ENCODE peak calls at places on chromosomes 16 and 17, in seven cellular contexts. N is tibial nerve, E is BJ, X is stomach, V is nephron progenitor cell, G is A549, R is WTC11. M is an unnamed sample.

GRCh38 chr16:71311553-71312158 is 22.5 kb upstream of the CMTR2 start:
- DNase-seq in X (no peak), N (no peak), R (peak), E (no peak), G (peak), V (peak), M (peak)

GRCh38 chr17:10120749-10121148 is 77.7 kb downstream of the GAS7 start:
- DNase-seq in V (no peak), X (no peak), R (no peak), E (no peak), G (no peak), N (no peak), M (no peak)

GRCh38 chr16:15518412-15519351 is 84.3 kb downstream of the BMERB1 start:
- DNase-seq in X (no peak), V (no peak), G (peak), R (no peak), E (no peak), N (peak), M (peak)

GRCh38 chr17:7413346-7413985 is 5.8 kb downstream of the NLGN2 start:
- DNase-seq in V (no peak), X (no peak), G (no peak), E (no peak), N (no peak), R (no peak), M (no peak)

GRCh38 chr17:72296456-72296855 is 175.6 kb downstream of the SOX9 start:
- DNase-seq in V (no peak), N (no peak), R (no peak), E (no peak), X (no peak), G (no peak), M (no peak)

GRCh38 chr16:81616321-81617020 is 162.6 kb upstream of the PLCG2 start:
- DNase-seq in V (peak), G (no peak), X (peak), N (peak), E (no peak), R (peak), M (peak)

GRCh38 chr16:4306439-4307214 is 9.2 kb upstream of the GLIS2 start:
- DNase-seq in G (no peak), N (no peak), R (no peak), E (no peak), X (no peak), V (peak), M (no peak)

GRCh38 chr17:28041844-28042656 is 427 bp upstream of the NLK start:
- DNase-seq in X (no peak), V (no peak), N (no peak), R (no peak), G (no peak), E (no peak), M (no peak)

GRCh38 chr17:18070861-18071340 is 16.8 kb upstream of the DRG2 start:
- DNase-seq in X (no peak), V (peak), N (no peak), G (no peak), E (no peak), R (no peak), M (peak)

GRCh38 chr17:79630821-79631639 is 20.2 kb upstream of the RBFOX3 start:
- DNase-seq in N (no peak), R (peak), G (no peak), X (peak), V (no peak), E (no peak), M (no peak)

GRCh38 chr16:49274936-49275730 is 6.5 kb downstream of the CBLN1 start:
- DNase-seq in X (no peak), V (peak), R (peak), N (no peak), E (no peak), G (no peak), M (no peak)

GRCh38 chr17:72399608-72400487 is 279.0 kb downstream of the SOX9 start:
- DNase-seq in E (no peak), G (peak), X (peak), N (no peak), R (no peak), V (no peak), M (no peak)

GRCh38 chr16:83356266-83356665 is 451.5 kb upstream of the HSBP1 start:
- DNase-seq in X (no peak), V (peak), G (peak), N (peak), R (peak), E (no peak), M (peak)

GRCh38 chr16:50301626-50302471 is 35.5 kb downstream of the ADCY7 start:
- DNase-seq in E (no peak), N (no peak), G (peak), V (no peak), R (no peak), X (no peak), M (no peak)

GRCh38 chr16:81910366-81910885 is 100.8 kb downstream of the SDR42E1 start:
- DNase-seq in R (no peak), E (no peak), N (no peak), V (no peak), G (no peak), X (no peak), M (no peak)

GRCh38 chr17:77388384-77389306 is 247.9 kb downstream of the SEC14L1 start:
- DNase-seq in N (no peak), X (no peak), G (no peak), R (no peak), E (no peak), V (peak), M (no peak)

GRCh38 chr16:88387941-88388627 is 5.3 kb downstream of the ZNF469 start:
- DNase-seq in X (peak), N (no peak), G (peak), E (no peak), V (no peak), R (no peak), M (no peak)

GRCh38 chr16:68385371-68385770 is 62.9 kb downstream of the SMPD3 start:
- DNase-seq in E (no peak), X (no peak), G (no peak), N (no peak), V (no peak), R (no peak), M (no peak)

GRCh38 chr16:86471896-86472295 is 38.4 kb upstream of the FOXF1 start:
- DNase-seq in G (no peak), X (no peak), R (no peak), V (no peak), E (no peak), N (no peak), M (no peak)

GRCh38 chr16:46826618-46827017 is 4.4 kb downstream of the C16orf87 start:
- DNase-seq in E (no peak), G (no peak), N (no peak), R (no peak), X (no peak), V (no peak), M (peak)

GRCh38 chr17:80941743-80942211 is 49.9 kb upstream of the CHMP6 start:
- DNase-seq in N (no peak), V (no peak), X (no peak), R (peak), G (no peak), E (no peak), M (no peak)

GRCh38 chr17:60066576-60066975 is 12.1 kb downstream of the HEATR6 start:
- DNase-seq in E (no peak), G (no peak), V (no peak), X (no peak), R (no peak), N (no peak), M (no peak)

GRCh38 chr17:50381260-50381815 is 8.3 kb downstream of the EME1 start:
- DNase-seq in N (no peak), R (no peak), X (no peak), E (no peak), V (no peak), G (no peak), M (no peak)

GRCh38 chr17:7673239-7673638 is 14.1 kb downstream of the TP53 start:
- DNase-seq in E (no peak), G (peak), R (peak), X (peak), N (no peak), V (peak), M (peak)

GRCh38 chr17:16470302-16470701 is 21.7 kb downstream of the LRRC75A start:
- DNase-seq in E (no peak), R (no peak), V (no peak), X (no peak), G (no peak), N (no peak), M (no peak)

GRCh38 chr16:23597003-23597756 is 1.1 kb upstream of the NDUFAB1 start:
- DNase-seq in R (peak), G (peak), E (no peak), N (no peak), V (peak), X (no peak), M (peak)

GRCh38 chr17:81690549-81690948 is 6.7 kb downstream of the HGS start:
- DNase-seq in G (no peak), R (no peak), V (no peak), E (no peak), N (no peak), X (no peak), M (no peak)

GRCh38 chr16:84547539-84548058 is 43.1 kb upstream of the MEAK7 start:
- DNase-seq in X (no peak), N (no peak), V (peak), G (no peak), R (no peak), E (no peak), M (no peak)

GRCh38 chr17:7184091-7184488 is 4.9 kb upstream of the ASGR1 start:
- DNase-seq in N (peak), X (peak), R (no peak), V (no peak), E (no peak), G (peak), M (no peak)

GRCh38 chr17:82153295-82153691 is 55.3 kb upstream of the FASN start:
- DNase-seq in G (no peak), R (no peak), E (no peak), N (no peak), V (no peak), X (no peak), M (no peak)

GRCh38 chr17:52149626-52150025 is 8.9 kb downstream of the CA10 start:
- DNase-seq in R (no peak), V (no peak), N (no peak), X (no peak), E (no peak), G (no peak), M (no peak)

GRCh38 chr17:79090503-79091372 is 16.1 kb downstream of the ENGASE start:
- DNase-seq in N (no peak), G (no peak), E (no peak), R (no peak), V (peak), X (no peak), M (peak)

GRCh38 chr17:36934144-36934758 is 3.0 kb upstream of the LHX1 start:
- DNase-seq in V (no peak), X (no peak), R (peak), G (peak), N (no peak), E (no peak), M (no peak)

GRCh38 chr17:63595132-63595531 is 5.6 kb upstream of the TACO1 start:
- DNase-seq in V (no peak), N (no peak), X (no peak), R (no peak), E (no peak), G (no peak), M (no peak)

GRCh38 chr17:82424001-82424862 is 5.8 kb upstream of the OGFOD3 start:
- DNase-seq in N (peak), G (peak), X (peak), R (peak), V (peak), E (no peak), M (peak)

GRCh38 chr16:11841026-11841425 is 10.3 kb downstream of the RSL1D1 start:
- DNase-seq in E (no peak), X (no peak), G (no peak), N (no peak), V (no peak), R (no peak), M (no peak)

GRCh38 chr17:62718420-62718819 is 89.7 kb downstream of the MARCHF10 start:
- DNase-seq in G (no peak), V (no peak), X (no peak), N (no peak), R (no peak), E (no peak), M (no peak)

DNA sequence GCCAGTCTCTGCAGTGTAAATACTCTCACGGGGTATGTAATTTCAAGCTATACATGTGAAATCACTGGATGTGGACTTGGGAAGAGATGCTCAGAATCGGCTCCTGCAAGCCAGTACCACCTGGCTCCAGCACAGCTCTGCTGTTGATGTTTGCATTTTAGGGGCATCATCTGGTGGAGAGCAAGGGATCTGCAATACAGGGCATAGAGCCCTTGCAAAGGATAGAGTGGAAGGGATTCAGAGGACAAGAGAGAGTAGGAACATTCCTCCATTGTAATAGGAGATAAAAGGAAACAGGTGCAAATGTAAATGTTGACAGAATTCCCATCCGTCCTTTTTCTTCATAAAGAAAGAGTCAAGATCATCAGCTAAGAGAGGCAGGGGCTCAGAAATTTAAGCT is 184.1 kb downstream of the PMP22 start:
- DNase-seq in N (no peak), V (no peak), X (no peak), R (no peak), E (no peak), G (no peak), M (no peak)
- TF ChIP-seq CTCF in N (no peak), V (no peak), X (no peak), R (no peak), E (no peak), G (no peak), M (no peak)

GRCh38 chr17:33234233-33234632 is 58.9 kb downstream of the ASIC2 start:
- DNase-seq in X (no peak), N (no peak), E (no peak), R (no peak), G (no peak), V (no peak), M (no peak)
- TF ChIP-seq CTCF in X (no peak), N (no peak), E (no peak), R (no peak), G (no peak), V (no peak), M (no peak)

DNA sequence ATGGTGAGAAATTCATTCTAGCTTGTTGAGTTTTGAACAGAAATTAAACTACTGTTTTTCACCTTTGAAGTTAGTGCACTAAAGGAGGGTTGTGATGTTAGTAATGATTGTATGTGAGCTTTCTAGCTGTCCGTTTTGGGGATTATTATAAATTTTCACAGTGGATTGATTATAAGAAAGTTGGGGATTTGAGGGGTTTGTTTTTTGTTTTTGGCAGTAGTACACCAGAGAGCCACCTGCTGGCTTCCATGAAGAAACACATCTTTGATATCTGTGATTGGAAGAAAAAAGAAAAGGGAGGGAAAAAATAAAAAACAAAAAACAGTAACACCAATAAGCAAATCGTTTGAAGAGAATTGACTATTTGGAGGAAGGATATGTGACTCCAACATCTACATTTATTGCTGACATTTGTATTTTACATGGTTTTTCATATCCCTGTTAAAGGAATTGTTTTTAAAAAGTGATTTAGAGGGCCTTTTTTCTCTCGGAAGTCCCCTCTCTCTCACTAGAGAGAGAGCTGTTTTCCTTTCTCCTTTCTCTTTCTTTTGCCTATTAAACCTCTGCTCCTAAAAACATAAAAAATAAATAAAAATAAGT is 1469.5 kb upstream of the GOT2 start:
- DNase-seq in X (no peak), G (peak), E (no peak), N (no peak), V (no peak), R (no peak), M (peak)
- TF ChIP-seq CTCF in X (no peak), G (peak), E (peak), N (peak), V (peak), R (no peak), M (peak)

DNA sequence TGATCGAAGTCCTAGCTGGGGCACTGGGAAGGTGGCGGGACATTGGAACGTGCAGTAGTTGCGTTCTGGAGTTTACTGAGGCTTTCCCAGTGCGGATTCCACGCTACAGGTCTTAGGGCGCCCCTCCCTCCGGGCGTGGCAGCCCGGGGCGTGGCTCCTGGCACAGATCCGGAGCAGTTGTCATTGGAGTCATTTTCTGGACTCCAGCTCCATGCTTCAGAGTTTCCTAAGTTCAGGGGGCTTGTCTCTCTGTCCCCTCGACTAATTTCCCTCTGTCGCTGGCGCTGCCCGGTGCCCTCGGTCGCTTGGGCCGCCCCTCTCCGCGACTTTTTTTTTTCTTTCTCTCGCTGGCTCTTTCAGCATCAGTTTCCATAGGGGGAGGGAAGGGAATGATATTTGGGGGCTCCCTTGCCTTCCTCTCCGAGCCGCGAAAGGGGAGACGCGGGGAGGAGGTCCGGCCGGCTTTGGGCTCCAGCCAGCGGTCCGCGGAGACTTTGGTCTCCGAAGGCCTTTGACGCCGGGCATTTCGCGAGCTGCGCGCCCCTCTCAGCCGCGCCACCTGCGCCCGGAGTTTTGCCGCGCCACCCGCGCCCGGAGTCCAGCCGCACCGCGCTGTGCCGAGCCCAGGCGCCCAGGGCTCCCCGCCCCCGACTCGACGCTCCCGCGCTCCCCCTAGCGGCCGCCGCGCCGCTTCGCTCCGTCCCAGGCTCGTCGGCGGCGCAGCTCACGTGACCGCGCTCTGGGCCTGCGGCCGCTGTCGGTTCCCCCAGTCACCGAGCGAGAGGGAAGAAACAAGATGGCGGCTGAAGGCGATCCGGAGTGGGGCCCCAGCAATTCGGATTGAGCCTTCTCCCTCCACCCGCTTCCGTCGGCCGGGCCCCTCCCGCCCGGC is at the start of gene BPTF:
- DNase-seq in R (peak), G (peak), N (peak), X (peak), E (peak), V (peak), M (peak)
- TF ChIP-seq CTCF in R (peak), G (peak), N (peak), X (no peak), E (peak), V (peak), M (peak)

M was measured in A673.